ENCODE peak calls at places on chromosomes 5 and 9, in six cellular contexts. One of them, this sample, is unnamed.
A peak's percentile ranks its signal among the peaks of the same experiment; 100 is the strongest.

GRCh38 chr5:139376364-139376763 is 6.7 kb downstream of the SLC23A1 start:
- DNase-seq in lower lobe of right lung: no peak
- DNase-seq in nephron progenitor cell: no peak
- DNase-seq in foreskin fibroblast: no peak
- DNase-seq in heart left ventricle: no peak
- DNase-seq in RWPE1: no peak
- DNase-seq in this sample: no peak

GRCh38 chr5:4199036-4199435 is 603.4 kb downstream of the IRX1 start:
- DNase-seq in nephron progenitor cell: no peak
- DNase-seq in heart left ventricle: no peak
- DNase-seq in lower lobe of right lung: no peak
- DNase-seq in foreskin fibroblast: no peak
- DNase-seq in RWPE1: no peak
- DNase-seq in this sample: no peak

GRCh38 chr5:120684749-120685415 is 220.8 kb downstream of the PRR16 start:
- DNase-seq in RWPE1: no peak
- DNase-seq in nephron progenitor cell: no peak
- DNase-seq in lower lobe of right lung: no peak
- DNase-seq in heart left ventricle: no peak
- DNase-seq in foreskin fibroblast: peak; percentile 14
- DNase-seq in this sample: no peak

GRCh38 chr5:181224390-181225234 is 1.5 kb downstream of the TRIM41 start:
- DNase-seq in lower lobe of right lung: no peak
- DNase-seq in foreskin fibroblast: no peak
- DNase-seq in heart left ventricle: no peak
- DNase-seq in nephron progenitor cell: no peak
- DNase-seq in RWPE1: no peak
- DNase-seq in this sample: no peak

GRCh38 chr5:106862450-106863193 is 808.1 kb downstream of the EFNA5 start:
- DNase-seq in RWPE1: no peak
- DNase-seq in foreskin fibroblast: peak; percentile 89
- DNase-seq in lower lobe of right lung: no peak
- DNase-seq in heart left ventricle: no peak
- DNase-seq in nephron progenitor cell: no peak
- DNase-seq in this sample: no peak

GRCh38 chr9:134318941-134319305 is 7.3 kb upstream of the RXRA start:
- DNase-seq in lower lobe of right lung: peak; percentile 34
- DNase-seq in heart left ventricle: no peak
- DNase-seq in foreskin fibroblast: no peak
- DNase-seq in nephron progenitor cell: peak; percentile 4
- DNase-seq in RWPE1: no peak
- DNase-seq in this sample: no peak

GRCh38 chr5:139635606-139636206 is 12.4 kb upstream of the CXXC5 start:
- DNase-seq in nephron progenitor cell: no peak
- DNase-seq in heart left ventricle: peak; percentile 88
- DNase-seq in foreskin fibroblast: peak; percentile 96
- DNase-seq in RWPE1: peak; percentile 71
- DNase-seq in lower lobe of right lung: peak; percentile 89
- DNase-seq in this sample: peak; percentile 71

GRCh38 chr9:37156781-37157356 is 36.5 kb downstream of the ZCCHC7 start:
- DNase-seq in foreskin fibroblast: peak; percentile 9
- DNase-seq in heart left ventricle: no peak
- DNase-seq in nephron progenitor cell: no peak
- DNase-seq in lower lobe of right lung: no peak
- DNase-seq in RWPE1: no peak
- DNase-seq in this sample: no peak

GRCh38 chr9:6907772-6908381 is 150.1 kb downstream of the KDM4C start:
- DNase-seq in heart left ventricle: no peak
- DNase-seq in lower lobe of right lung: no peak
- DNase-seq in RWPE1: no peak
- DNase-seq in foreskin fibroblast: peak; percentile 71
- DNase-seq in nephron progenitor cell: peak; percentile 17
- DNase-seq in this sample: no peak

GRCh38 chr5:159319363-159319762 is 10.9 kb downstream of the IL12B start:
- DNase-seq in RWPE1: no peak
- DNase-seq in lower lobe of right lung: no peak
- DNase-seq in foreskin fibroblast: no peak
- DNase-seq in nephron progenitor cell: no peak
- DNase-seq in heart left ventricle: no peak
- DNase-seq in this sample: no peak

GRCh38 chr5:82624018-82624417 is 345.9 kb upstream of the RPS23 start:
- DNase-seq in RWPE1: no peak
- DNase-seq in nephron progenitor cell: no peak
- DNase-seq in heart left ventricle: no peak
- DNase-seq in lower lobe of right lung: no peak
- DNase-seq in foreskin fibroblast: no peak
- DNase-seq in this sample: no peak
- TF ChIP-seq CTCF in RWPE1: no peak
- TF ChIP-seq CTCF in nephron progenitor cell: no peak
- TF ChIP-seq CTCF in heart left ventricle: no peak
- TF ChIP-seq CTCF in lower lobe of right lung: no peak
- TF ChIP-seq CTCF in foreskin fibroblast: no peak
- TF ChIP-seq CTCF in this sample: no peak

GRCh38 chr5:111168608-111169007 is 55.6 kb upstream of the CAMK4 start:
- DNase-seq in lower lobe of right lung: no peak
- DNase-seq in heart left ventricle: no peak
- DNase-seq in nephron progenitor cell: no peak
- DNase-seq in RWPE1: no peak
- DNase-seq in foreskin fibroblast: no peak
- DNase-seq in this sample: no peak

GRCh38 chr5:111167551-111167950 is 56.6 kb upstream of the CAMK4 start:
- DNase-seq in nephron progenitor cell: no peak
- DNase-seq in heart left ventricle: no peak
- DNase-seq in foreskin fibroblast: no peak
- DNase-seq in lower lobe of right lung: no peak
- DNase-seq in RWPE1: no peak
- DNase-seq in this sample: no peak

GRCh38 chr5:111169269-111169668 is 54.9 kb upstream of the CAMK4 start:
- DNase-seq in foreskin fibroblast: no peak
- DNase-seq in nephron progenitor cell: no peak
- DNase-seq in RWPE1: no peak
- DNase-seq in heart left ventricle: no peak
- DNase-seq in lower lobe of right lung: no peak
- DNase-seq in this sample: no peak

GRCh38 chr5:111163000-111163399 is 61.2 kb upstream of the CAMK4 start:
- DNase-seq in nephron progenitor cell: no peak
- DNase-seq in foreskin fibroblast: peak; percentile 10
- DNase-seq in RWPE1: no peak
- DNase-seq in heart left ventricle: no peak
- DNase-seq in lower lobe of right lung: no peak
- DNase-seq in this sample: no peak

DNA sequence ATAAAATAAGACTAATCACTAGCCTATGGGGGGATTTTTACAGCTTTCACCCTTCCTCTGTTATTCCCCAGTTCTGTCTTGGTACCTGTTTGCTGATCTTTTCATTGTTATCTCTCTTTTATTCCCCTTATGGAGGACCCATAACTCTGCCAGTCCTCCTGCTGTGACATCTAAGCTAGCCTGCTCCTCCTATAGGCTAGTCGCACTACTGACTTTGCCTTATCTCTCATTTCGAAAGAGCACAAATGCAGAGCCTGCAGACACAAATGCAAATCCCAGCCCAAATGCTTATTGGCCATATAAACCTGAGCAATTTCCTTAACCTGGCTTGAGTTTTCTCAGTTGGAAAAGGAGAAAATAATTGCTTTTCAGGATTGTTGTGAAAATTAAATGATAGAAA is 59.1 kb upstream of the CAMK4 start:
- DNase-seq in foreskin fibroblast: no peak
- DNase-seq in nephron progenitor cell: no peak
- DNase-seq in RWPE1: no peak
- DNase-seq in lower lobe of right lung: no peak
- DNase-seq in heart left ventricle: no peak
- DNase-seq in this sample: no peak
- TF ChIP-seq CTCF in foreskin fibroblast: no peak
- TF ChIP-seq CTCF in nephron progenitor cell: no peak
- TF ChIP-seq CTCF in RWPE1: no peak
- TF ChIP-seq CTCF in lower lobe of right lung: no peak
- TF ChIP-seq CTCF in heart left ventricle: no peak
- TF ChIP-seq CTCF in this sample: no peak

DNA sequence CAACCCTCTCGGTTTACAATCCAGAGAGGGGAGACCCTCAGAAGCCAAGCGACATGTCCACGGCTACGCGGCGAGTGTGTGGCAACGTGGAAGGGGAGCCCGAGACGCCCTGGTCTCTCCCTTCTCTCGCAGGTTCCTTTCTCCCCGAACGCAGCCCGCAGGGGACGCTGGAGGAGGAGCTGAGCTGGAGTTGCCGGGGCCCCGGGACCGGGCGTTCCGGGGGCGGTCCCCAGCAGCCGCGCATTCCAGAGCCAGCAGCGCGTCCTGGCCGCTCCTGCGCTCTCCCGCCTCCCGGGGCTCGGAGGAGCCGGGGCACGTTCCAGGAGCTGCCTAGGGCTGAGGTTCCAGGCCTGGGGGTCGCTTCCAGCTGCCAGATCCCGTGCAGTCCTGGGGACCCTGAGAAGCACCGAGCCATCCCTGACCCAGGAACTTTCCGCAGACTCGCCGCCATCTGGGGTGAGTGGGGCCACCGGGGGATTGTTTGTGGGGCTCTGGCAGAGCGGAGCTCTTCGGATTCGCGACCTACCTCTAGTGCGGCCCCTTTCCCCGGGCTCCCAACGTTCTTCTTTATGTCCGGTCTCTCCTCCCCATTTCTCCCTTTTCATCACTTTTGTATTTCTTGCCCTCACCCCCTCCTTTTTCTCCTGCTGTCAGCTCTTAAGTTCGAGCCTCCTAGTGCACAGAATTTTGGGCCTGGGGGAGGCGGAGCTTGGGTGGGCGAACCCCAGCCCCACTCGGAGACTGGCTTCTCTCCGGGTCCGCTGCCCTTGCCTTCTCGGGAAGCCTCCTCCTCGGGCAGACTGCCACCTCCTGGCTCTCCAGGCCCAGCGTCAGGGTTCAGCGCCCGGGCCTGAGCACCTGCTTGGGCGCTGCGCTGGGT is at the start of gene SMIM3:
- DNase-seq in RWPE1: peak; percentile 75
- DNase-seq in nephron progenitor cell: peak; percentile 86
- DNase-seq in foreskin fibroblast: peak; percentile 95
- DNase-seq in heart left ventricle: peak; percentile 87
- DNase-seq in lower lobe of right lung: peak; percentile 88
- DNase-seq in this sample: no peak
- TF ChIP-seq CTCF in RWPE1: peak; percentile 76
- TF ChIP-seq CTCF in nephron progenitor cell: no peak
- TF ChIP-seq CTCF in foreskin fibroblast: peak; percentile 35
- TF ChIP-seq CTCF in heart left ventricle: peak; percentile 45
- TF ChIP-seq CTCF in lower lobe of right lung: peak; percentile 55
- TF ChIP-seq CTCF in this sample: peak; percentile 43

DNA sequence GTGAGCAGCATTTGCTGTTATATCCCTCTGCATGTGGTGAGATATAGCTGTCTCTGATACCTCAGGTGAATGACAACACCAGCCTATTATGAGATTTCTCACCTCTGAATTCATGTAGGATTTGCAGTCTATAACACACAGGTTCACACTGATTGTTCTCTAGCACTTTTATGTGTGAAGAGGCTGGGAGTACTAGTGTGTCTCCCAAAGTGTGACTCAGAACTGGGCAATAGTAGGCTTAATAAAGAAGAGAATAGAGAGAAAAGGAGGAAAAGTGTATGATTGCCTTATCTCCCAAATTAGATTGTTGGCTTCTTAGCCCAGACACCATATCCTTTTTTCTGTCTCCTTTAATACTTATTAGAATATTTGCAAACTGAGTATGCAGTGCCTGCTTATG is 232.0 kb downstream of the PJA2 start:
- DNase-seq in RWPE1: no peak
- DNase-seq in lower lobe of right lung: no peak
- DNase-seq in foreskin fibroblast: no peak
- DNase-seq in nephron progenitor cell: no peak
- DNase-seq in heart left ventricle: no peak
- DNase-seq in this sample: no peak
- TF ChIP-seq CTCF in RWPE1: no peak
- TF ChIP-seq CTCF in lower lobe of right lung: no peak
- TF ChIP-seq CTCF in foreskin fibroblast: no peak
- TF ChIP-seq CTCF in nephron progenitor cell: no peak
- TF ChIP-seq CTCF in heart left ventricle: no peak
- TF ChIP-seq CTCF in this sample: no peak

GRCh38 chr5:93899026-93899600 is 157.7 kb upstream of the POU5F2 start:
- DNase-seq in lower lobe of right lung: no peak
- DNase-seq in foreskin fibroblast: peak; percentile 21
- DNase-seq in RWPE1: peak; percentile 26
- DNase-seq in nephron progenitor cell: no peak
- DNase-seq in heart left ventricle: no peak
- DNase-seq in this sample: no peak
- TF ChIP-seq CTCF in lower lobe of right lung: peak; percentile 35
- TF ChIP-seq CTCF in foreskin fibroblast: peak; percentile 6
- TF ChIP-seq CTCF in RWPE1: peak; percentile 56
- TF ChIP-seq CTCF in nephron progenitor cell: peak; percentile 65
- TF ChIP-seq CTCF in heart left ventricle: peak; percentile 10
- TF ChIP-seq CTCF in this sample: peak; percentile 33

GRCh38 chr5:81209386-81209785 is 23.7 kb upstream of the CKMT2 start:
- DNase-seq in heart left ventricle: no peak
- DNase-seq in nephron progenitor cell: no peak
- DNase-seq in lower lobe of right lung: no peak
- DNase-seq in RWPE1: no peak
- DNase-seq in foreskin fibroblast: no peak
- DNase-seq in this sample: no peak

GRCh38 chr5:81214848-81215247 is 18.3 kb upstream of the CKMT2 start:
- DNase-seq in nephron progenitor cell: no peak
- DNase-seq in RWPE1: no peak
- DNase-seq in foreskin fibroblast: no peak
- DNase-seq in heart left ventricle: no peak
- DNase-seq in lower lobe of right lung: no peak
- DNase-seq in this sample: no peak

GRCh38 chr5:81213070-81213469 is 20.1 kb upstream of the CKMT2 start:
- DNase-seq in nephron progenitor cell: no peak
- DNase-seq in heart left ventricle: no peak
- DNase-seq in lower lobe of right lung: no peak
- DNase-seq in foreskin fibroblast: no peak
- DNase-seq in RWPE1: no peak
- DNase-seq in this sample: no peak

GRCh38 chr5:81209869-81210268 is 23.3 kb upstream of the CKMT2 start:
- DNase-seq in RWPE1: no peak
- DNase-seq in lower lobe of right lung: no peak
- DNase-seq in foreskin fibroblast: no peak
- DNase-seq in nephron progenitor cell: no peak
- DNase-seq in heart left ventricle: no peak
- DNase-seq in this sample: no peak

DNA sequence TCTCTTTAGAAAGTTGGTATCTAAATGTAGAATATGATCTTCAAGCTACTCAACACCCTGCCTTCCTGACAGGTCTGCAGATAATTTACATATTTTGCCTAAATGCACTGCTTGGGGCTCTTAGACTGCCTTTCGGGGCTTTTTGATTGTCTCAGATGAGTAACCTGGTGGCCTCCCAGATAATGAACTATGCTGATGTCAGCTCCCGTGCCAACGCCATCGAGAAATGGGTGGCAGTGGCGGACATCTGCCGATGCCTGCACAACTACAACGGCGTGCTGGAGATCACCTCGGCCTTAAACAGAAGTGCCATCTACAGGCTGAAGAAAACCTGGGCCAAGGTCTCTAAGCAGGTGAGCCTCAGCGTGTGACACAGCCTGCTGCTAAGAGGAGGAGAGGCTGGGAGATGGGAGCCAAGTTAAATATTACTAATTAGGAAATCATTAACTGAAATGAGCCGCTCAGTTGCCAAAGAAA is 20.9 kb upstream of the CKMT2 start:
- DNase-seq in foreskin fibroblast: no peak
- DNase-seq in heart left ventricle: no peak
- DNase-seq in RWPE1: no peak
- DNase-seq in lower lobe of right lung: no peak
- DNase-seq in nephron progenitor cell: no peak
- DNase-seq in this sample: no peak
- TF ChIP-seq CTCF in foreskin fibroblast: no peak
- TF ChIP-seq CTCF in heart left ventricle: no peak
- TF ChIP-seq CTCF in RWPE1: no peak
- TF ChIP-seq CTCF in lower lobe of right lung: no peak
- TF ChIP-seq CTCF in nephron progenitor cell: no peak
- TF ChIP-seq CTCF in this sample: no peak

This sample was measured in BJ.